ENCODE peak calls at places on chromosomes 11 and 22, in six cellular contexts. B is IMR-90, G is HFFc6, H is ELR, V is LNCaP clone FGC, A is endothelial cell. Z is an unnamed sample.

GRCh38 chr11:111231836-111232235 is 13.7 kb upstream of the POU2AF2 start:
- DNase-seq in B (peak), V (no peak), H (no peak), G (no peak), A (no peak), Z (no peak)

GRCh38 chr11:86064236-86064803 is 4.6 kb downstream of the PICALM start:
- DNase-seq in B (peak), G (no peak), V (no peak), H (peak), A (no peak), Z (no peak)

GRCh38 chr22:17483670-17484372 is 79.5 kb upstream of the SLC25A18 start:
- DNase-seq in B (no peak), V (no peak), H (no peak), A (no peak), G (no peak), Z (no peak)

GRCh38 chr11:114291847-114292680 is 4.1 kb upstream of the NNMT start:
- DNase-seq in G (peak), A (no peak), V (no peak), B (peak), H (peak), Z (no peak)

GRCh38 chr11:20367313-20367948 is 3.9 kb downstream of the HTATIP2 start:
- DNase-seq in V (no peak), H (peak), A (no peak), B (peak), G (peak), Z (peak)

GRCh38 chr22:37525073-37525745 is 6.0 kb upstream of the CARD10 start:
- DNase-seq in H (peak), B (peak), G (peak), A (no peak), V (no peak), Z (peak)

GRCh38 chr11:117923275-117923674 is 5.9 kb downstream of the TMPRSS13 start:
- DNase-seq in A (no peak), B (no peak), V (no peak), G (no peak), H (no peak), Z (no peak)

GRCh38 chr11:132972565-132972964 is 559.7 kb downstream of the OPCML start:
- DNase-seq in B (no peak), V (no peak), A (no peak), H (no peak), G (no peak), Z (no peak)

GRCh38 chr11:82872377-82873150 is 27.7 kb downstream of the PRCP start:
- DNase-seq in B (no peak), G (no peak), H (no peak), V (no peak), A (no peak), Z (no peak)

GRCh38 chr22:33272866-33273265 is 214.7 kb upstream of the SYN3 start:
- DNase-seq in V (no peak), G (no peak), A (no peak), H (no peak), B (no peak), Z (no peak)

GRCh38 chr11:133903875-133904817 is 52.6 kb downstream of the IGSF9B start:
- DNase-seq in V (no peak), G (no peak), A (no peak), H (no peak), B (no peak), Z (no peak)

GRCh38 chr11:13955971-13956421 is 6.5 kb upstream of the SPON1 start:
- DNase-seq in B (peak), H (peak), A (peak), V (peak), G (peak), Z (peak)

GRCh38 chr22:23233746-23234408 is 53.6 kb downstream of the BCR start:
- DNase-seq in V (no peak), A (no peak), B (peak), G (peak), H (peak), Z (peak)

Z was measured in stimulated activated naive CD8-positive, alpha-beta T cell treated with anti-CD3 and anti-CD28 coated beads, Interleukin-15, Interleukin-2, amounts not matched to agents 100 U/mL and 50 U/mL, for 24 hours.